ENCODE peak calls at places on chromosomes 5 and 9, in ten cellular contexts. K is right atrium auricular region; G is COR-L47; T is fibroblast of the aortic adventitia; P is skeletal muscle cell; H is activated T-helper 2 cell treated with anti-CD3 and anti-CD28 coated beads, Interferon-gamma antibody, Interleukin-2, Interleukin-4, amounts not matched to agents 10 μg/mL and 5 μg/mL and 100 μg/mL, durations not matched to agents 14 hours and 24 hours and 36 hours; Y is activated T-cell treated with anti-CD3 and anti-CD28 coated beads for 1 hour; L is Calu3; M is activated T-helper 9 cell treated with anti-CD3 and anti-CD28 coated beads, Interleukin-2, amount 50 U/mL, for 16 hours; C is left cardiac atrium. E is an unnamed sample.

GRCh38 chr9:79053613-79054012 is 518.2 kb upstream of the TLE4 start:
- DNase-seq in P (no peak), T (no peak), C (no peak), H (no peak), L (no peak), M (no peak), G (no peak), Y (no peak), K (no peak), E (no peak)

GRCh38 chr5:7634837-7635236 is 216.1 kb downstream of the CFAP90 start:
- DNase-seq in G (no peak), C (no peak), K (no peak), L (no peak), P (no peak), T (no peak), Y (no peak), H (no peak), M (no peak), E (no peak)

GRCh38 chr5:107812570-107813141 is 141.9 kb upstream of the EFNA5 start:
- DNase-seq in C (peak; percentile 47), L (no peak), T (peak; percentile 9), P (no peak), H (no peak), M (no peak), G (no peak), K (peak; percentile 65), Y (no peak), E (no peak)

GRCh38 chr9:70031141-70031545 is 12.5 kb upstream of the MAMDC2 start:
- DNase-seq in P (no peak), T (peak; percentile 35), Y (no peak), C (no peak), H (no peak), M (no peak), K (no peak), G (no peak), L (no peak), E (no peak)

GRCh38 chr9:7284517-7284916 is 515.1 kb downstream of the DMAC1 start:
- DNase-seq in P (no peak), C (no peak), K (no peak), Y (no peak), L (no peak), M (no peak), T (no peak), H (no peak), G (no peak), E (no peak)

GRCh38 chr5:173329370-173330150 is 1.3 kb upstream of the STC2 start:
- DNase-seq in T (no peak), Y (no peak), C (no peak), G (peak; percentile 61), K (no peak), M (no peak), H (peak; percentile 25), L (peak; percentile 74), P (no peak), E (no peak)

GRCh38 chr5:19314840-19315239 is 673.2 kb downstream of the CDH18 start:
- DNase-seq in H (no peak), Y (no peak), M (no peak), T (peak; percentile 83), C (no peak), P (peak; percentile 72), L (peak; percentile 16), G (peak; percentile 30), K (no peak), E (no peak)

GRCh38 chr9:13810510-13810909 is 503.4 kb downstream of the NFIB start:
- DNase-seq in C (no peak), Y (no peak), H (no peak), K (no peak), T (peak; percentile 67), G (no peak), L (no peak), P (peak; percentile 88), M (no peak), E (no peak)

GRCh38 chr5:137837741-137838389 is 29.8 kb upstream of the MYOT start:
- DNase-seq in C (no peak), M (no peak), G (no peak), Y (no peak), L (no peak), K (no peak), H (no peak), T (peak; percentile 23), P (no peak), E (no peak)

GRCh38 chr5:10981927-10982326 is 220.9 kb upstream of the DAP start:
- DNase-seq in T (no peak), H (no peak), C (no peak), Y (no peak), L (no peak), K (no peak), P (no peak), M (no peak), G (no peak), E (no peak)

GRCh38 chr5:80941496-80941895 is 18.7 kb upstream of the RASGRF2 start:
- DNase-seq in M (no peak), P (no peak), K (no peak), T (no peak), H (no peak), C (no peak), G (no peak), Y (no peak), L (no peak), E (no peak)